ENCODE peak calls at places on chromosomes 16 and 17, in four cellular contexts. R is K562, S is HCT116, T is HepG2. D is an unnamed sample.
A peak's percentile ranks its signal among the peaks of the same experiment; 100 is the strongest.

GRCh38 chr17:59751955-59752413 is 44.5 kb downstream of the VMP1 start:
- DNase-seq in R (no peak), T (no peak), S (no peak), D (no peak)

GRCh38 chr16:49593423-49594040 is 219.9 kb downstream of the C16orf78 start:
- DNase-seq in S (no peak), R (no peak), T (no peak), D (no peak)

GRCh38 chr16:68091604-68092261 is 6.6 kb downstream of the NFATC3 start:
- DNase-seq in T (peak; percentile 70), S (no peak), R (no peak), D (no peak)

GRCh38 chr17:59413014-59413725 is 81.7 kb downstream of the YPEL2 start:
- DNase-seq in S (no peak), T (no peak), R (no peak), D (no peak)

GRCh38 chr17:7019839-7020519 is 2.9 kb upstream of the BCL6B start:
- DNase-seq in S (no peak), R (no peak), T (no peak), D (peak; percentile 75)

GRCh38 chr17:3029213-3029913 is 34.0 kb downstream of the OR1D5 start:
- DNase-seq in S (no peak), T (no peak), R (no peak), D (no peak)

GRCh38 chr17:78993241-78993956 is 13.7 kb upstream of the LGALS3BP start:
- DNase-seq in T (peak; percentile 48), S (no peak), R (peak; percentile 68), D (peak; percentile 72)

GRCh38 chr17:43983515-43984411 is 20.7 kb upstream of the NAGS start:
- DNase-seq in R (peak; percentile 81), S (no peak), T (peak; percentile 67), D (no peak)

GRCh38 chr17:35607239-35607817 is 20.2 kb downstream of the AP2B1 start:
- DNase-seq in T (no peak), S (no peak), R (no peak), D (no peak)

GRCh38 chr17:6706499-6706898 is 6.7 kb downstream of the SLC13A5 start:
- DNase-seq in T (no peak), R (no peak), S (no peak), D (no peak)

GRCh38 chr16:50472472-50472871 is 75.7 kb upstream of the NKD1 start:
- DNase-seq in S (no peak), R (no peak), T (no peak), D (no peak)

GRCh38 chr17:68461589-68461988 is 4.3 kb upstream of the WIPI1 start:
- DNase-seq in T (no peak), R (no peak), S (no peak), D (no peak)

GRCh38 chr17:2982854-2983636 is 80.4 kb downstream of the OR1D5 start:
- DNase-seq in S (no peak), R (no peak), T (no peak), D (no peak)

GRCh38 chr16:85989376-85989775 is 90.4 kb downstream of the IRF8 start:
- DNase-seq in T (no peak), S (no peak), R (no peak), D (no peak)

GRCh38 chr16:56558024-56558747 is 6.7 kb upstream of the MT4 start:
- DNase-seq in T (no peak), S (no peak), R (no peak), D (no peak)

GRCh38 chr16:56866955-56867830 is 2.2 kb downstream of the SLC12A3 start:
- DNase-seq in R (peak; percentile 44), S (peak; percentile 43), T (peak; percentile 70), D (peak; percentile 64)

GRCh38 chr17:33521784-33522183 is 228.7 kb upstream of the ASIC2 start:
- DNase-seq in R (peak; percentile 24), T (no peak), S (no peak), D (peak; percentile 12)

GRCh38 chr17:67759355-67760171 is 41.8 kb downstream of the NOL11 start:
- DNase-seq in R (peak; percentile 40), S (no peak), T (no peak), D (no peak)

GRCh38 chr17:2954898-2955445 is 108.4 kb downstream of the OR1D5 start:
- DNase-seq in R (no peak), S (peak; percentile 94), T (peak; percentile 98), D (peak; percentile 70)

GRCh38 chr17:17504341-17505140 is 8.3 kb upstream of the RASD1 start:
- DNase-seq in R (no peak), T (no peak), S (no peak), D (no peak)

GRCh38 chr17:32281011-32281451 is 15.4 kb downstream of the RHBDL3 start:
- DNase-seq in R (no peak), S (no peak), T (no peak), D (no peak)

GRCh38 chr17:19363460-19364035 is 1.0 kb upstream of the B9D1 start:
- DNase-seq in T (no peak), R (no peak), S (no peak), D (no peak)

GRCh38 chr16:50548659-50549560 is 714 bp downstream of the NKD1 start:
- DNase-seq in S (no peak), T (no peak), R (no peak), D (no peak)

GRCh38 chr16:25823891-25824290 is 132.1 kb downstream of the HS3ST4 start:
- DNase-seq in T (no peak), S (no peak), R (no peak), D (no peak)

GRCh38 chr17:18261146-18261515 is 669 bp downstream of the MIEF2 start:
- DNase-seq in R (peak; percentile 49), T (peak; percentile 24), S (no peak), D (peak; percentile 93)

GRCh38 chr16:27365142-27366089 is 36.6 kb upstream of the IL21R start:
- DNase-seq in T (peak; percentile 58), R (no peak), S (peak; percentile 69), D (no peak)

GRCh38 chr17:73841431-73842060 is 197.3 kb upstream of the SDK2 start:
- DNase-seq in T (peak; percentile 31), R (no peak), S (no peak), D (no peak)
- TF ChIP-seq JUND in T (no peak), R (no peak), S (no peak), D (no peak)

GRCh38 chr17:29840884-29841283 is 89.1 kb downstream of the SSH2 start:
- DNase-seq in R (no peak), T (no peak), S (no peak), D (no peak)

GRCh38 chr17:29839656-29840055 is 90.4 kb downstream of the SSH2 start:
- DNase-seq in T (no peak), S (no peak), R (no peak), D (no peak)

GRCh38 chr17:29836643-29837042 is 93.4 kb downstream of the SSH2 start:
- DNase-seq in S (no peak), T (no peak), R (no peak), D (no peak)

GRCh38 chr17:29837531-29837930 is 92.5 kb downstream of the SSH2 start:
- DNase-seq in T (no peak), S (no peak), R (no peak), D (peak; percentile 46)

GRCh38 chr17:29838961-29839360 is 91.1 kb downstream of the SSH2 start:
- DNase-seq in R (no peak), T (no peak), S (no peak), D (peak; percentile 19)
- TF ChIP-seq JUND in R (no peak), T (no peak), S (no peak), D (no peak)

GRCh38 chr17:69763503-69763902 is 311.5 kb upstream of the KCNJ16 start:
- DNase-seq in R (no peak), T (no peak), S (no peak), D (peak; percentile 30)
- TF ChIP-seq JUND in R (no peak), T (no peak), S (no peak), D (no peak)

GRCh38 chr17:81426676-81427445 is 31.6 kb downstream of the BAHCC1 start:
- DNase-seq in S (no peak), R (no peak), T (no peak), D (no peak)
- TF ChIP-seq JUND in S (no peak), R (no peak), T (no peak), D (no peak)